ENCODE peak calls at places on chromosomes 11 and 22, in nine cellular contexts. S is HCT116, O is RWPE2, I is sigmoid colon, X is spleen, L is brain microvascular endothelial cell, Z is upper lobe of right lung, V is fibroblast of lung, D is tibial artery. E is an unnamed sample. For H3K36me3 and H3K27me3, the result is how much of the 10 kb centered on the place peaks cover.

GRCh38 chr11:78649361-78650215 is 74.9 kb upstream of the NARS2 start:
- DNase-seq in S (no peak), O (no peak), I (no peak), X (no peak), L (no peak), Z (no peak), V (no peak), D (no peak), E (no peak)

GRCh38 chr11:87459351-87459750 is 421.6 kb downstream of the TMEM135 start:
- DNase-seq in S (no peak), O (no peak), I (no peak), X (no peak), L (no peak), Z (no peak), V (no peak), D (no peak), E (no peak)

GRCh38 chr22:44031111-44031963 is 7.2 kb downstream of the PARVB start:
- DNase-seq in S (no peak), O (no peak), I (no peak), X (no peak), L (no peak), Z (no peak), V (no peak), D (no peak), E (no peak)

GRCh38 chr22:48396091-48396784 is 1431.4 kb downstream of the BRD1 start:
- DNase-seq in S (no peak), O (no peak), I (no peak), X (no peak), L (no peak), Z (no peak), V (no peak), D (peak), E (no peak)

GRCh38 chr22:32396746-32397145 is 15.3 kb downstream of the RTCB start:
- DNase-seq in S (no peak), O (no peak), I (no peak), X (no peak), L (no peak), Z (peak), V (no peak), D (no peak), E (no peak)

GRCh38 chr11:128709402-128709801 is 15.5 kb downstream of the FLI1 start:
- DNase-seq in S (no peak), O (peak), I (no peak), X (no peak), L (peak), Z (no peak), V (peak), D (no peak), E (no peak)

GRCh38 chr11:61027141-61027840 is 55.8 kb downstream of the CD6 start:
- DNase-seq in S (no peak), O (no peak), I (peak), X (no peak), L (no peak), Z (no peak), V (no peak), D (no peak), E (no peak)

GRCh38 chr11:118917488-118918127 is 8.1 kb downstream of the BCL9L start:
- DNase-seq in S (no peak), O (peak), I (peak), X (peak), L (peak), Z (no peak), V (peak), D (peak), E (peak)

GRCh38 chr11:117809236-117810055 is 12.4 kb upstream of the DSCAML1 start:
- DNase-seq in S (peak), O (no peak), I (peak), X (peak), L (peak), Z (peak), V (no peak), D (no peak), E (peak)

GRCh38 chr11:119816660-119817059 is 87.7 kb upstream of the NECTIN1 start:
- DNase-seq in S (no peak), O (no peak), I (no peak), X (no peak), L (peak), Z (no peak), V (no peak), D (no peak), E (no peak)

GRCh38 chr11:86108146-86108545 is 39.3 kb upstream of the PICALM start:
- DNase-seq in S (no peak), O (no peak), I (no peak), X (no peak), L (no peak), Z (no peak), V (no peak), D (no peak), E (no peak)

GRCh38 chr22:46561435-46561905 is 24.1 kb upstream of the CELSR1 start:
- DNase-seq in S (peak), O (peak), I (no peak), X (peak), L (no peak), Z (no peak), V (no peak), D (no peak), E (peak)

GRCh38 chr22:50199836-50200332 is 927 bp upstream of the SELENOO start:
- DNase-seq in S (no peak), O (no peak), I (no peak), X (peak), L (no peak), Z (no peak), V (no peak), D (no peak), E (peak)

GRCh38 chr11:111449696-111450479 is 62.3 kb downstream of the BTG4 start:
- DNase-seq in S (no peak), O (no peak), I (no peak), X (no peak), L (no peak), Z (no peak), V (no peak), D (no peak), E (no peak)

GRCh38 chr11:61140416-61140815 is 20.8 kb downstream of the VPS37C start:
- DNase-seq in S (no peak), O (peak), I (peak), X (peak), L (no peak), Z (peak), V (no peak), D (peak), E (peak)

GRCh38 chr22:30297276-30298004 is 8.1 kb upstream of the CASTOR1 start:
- DNase-seq in S (no peak), O (no peak), I (no peak), X (no peak), L (no peak), Z (no peak), V (no peak), D (no peak), E (peak)
- H3K36me3 ChIP-seq in S (under half), O (under half), I (half or more), X (half or more), L (half or more), Z (half or more), V (under half), D (half or more), E (under half)

GRCh38 chr11:62538470-62539237 is 8.0 kb downstream of the AHNAK start:
- DNase-seq in S (no peak), O (no peak), I (no peak), X (no peak), L (no peak), Z (no peak), V (no peak), D (no peak), E (no peak)

GRCh38 chr11:62539238-62539925 is 7.2 kb downstream of the AHNAK start:
- DNase-seq in S (no peak), O (peak), I (peak), X (no peak), L (peak), Z (peak), V (peak), D (peak), E (peak)

GRCh38 chr11:62542111-62542745 is 4.4 kb downstream of the AHNAK start:
- DNase-seq in S (no peak), O (no peak), I (no peak), X (no peak), L (no peak), Z (no peak), V (no peak), D (no peak), E (no peak)

GRCh38 chr11:62542750-62543567 is 3.6 kb downstream of the AHNAK start:
- DNase-seq in S (peak), O (peak), I (peak), X (peak), L (peak), Z (peak), V (peak), D (peak), E (peak)

GRCh38 chr11:62540804-62541671 is 5.6 kb downstream of the AHNAK start:
- DNase-seq in S (no peak), O (no peak), I (peak), X (peak), L (no peak), Z (no peak), V (no peak), D (peak), E (no peak)
- H3K4me3 ChIP-seq in S (no peak), O (peak), I (peak), X (peak), L (peak), Z (peak), V (peak), D (peak), E (no peak)

DNA sequence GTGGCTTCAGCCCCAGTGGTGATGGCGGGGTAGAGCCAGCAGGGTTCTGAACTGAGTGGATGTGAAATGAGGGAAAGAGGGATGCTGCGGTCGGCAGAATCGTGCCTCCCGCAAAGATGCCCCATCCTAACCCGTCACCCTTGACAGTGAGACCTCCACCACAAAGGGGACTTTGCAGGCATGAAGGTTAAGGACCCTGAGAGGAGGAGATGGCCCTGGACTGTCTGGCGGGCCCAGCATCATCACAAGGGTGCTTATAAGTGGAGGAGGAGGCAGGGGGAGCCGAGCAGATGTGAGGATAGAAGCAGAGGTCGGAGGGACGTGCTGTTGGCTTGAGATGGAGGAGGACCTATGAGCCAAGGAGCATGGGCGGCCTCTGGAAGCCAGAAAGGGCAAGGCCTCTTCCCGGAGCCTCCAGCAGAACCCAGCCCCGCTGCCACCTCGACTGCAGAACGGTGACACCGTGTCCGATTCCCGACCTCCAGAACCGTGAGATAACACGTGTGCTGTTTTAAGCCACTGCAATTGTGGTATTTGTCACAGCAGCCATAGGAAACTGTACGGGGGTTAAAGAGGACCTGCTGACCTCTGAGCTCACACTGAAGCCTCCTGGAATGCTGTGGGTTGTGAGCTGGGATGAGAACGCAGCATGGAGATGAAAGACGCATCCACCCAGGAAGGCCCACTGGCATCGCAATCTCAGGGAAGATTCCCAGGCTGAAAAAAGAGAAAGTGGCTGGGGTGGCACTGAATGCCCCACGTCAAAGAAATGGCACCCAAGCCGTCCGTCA is 10.9 kb downstream of the LINC01488 start:
- DNase-seq in S (no peak), O (no peak), I (no peak), X (peak), L (no peak), Z (no peak), V (no peak), D (no peak), E (peak)
- H3K27me3 ChIP-seq in S (under half), O (under half), I (under half), X (under half), L (under half), Z (under half), V (under half), D (under half), E (under half)

GRCh38 chr11:27501102-27501501 is 5.5 kb downstream of the LIN7C start:
- DNase-seq in S (no peak), O (no peak), I (no peak), X (no peak), L (no peak), Z (no peak), V (no peak), D (no peak), E (no peak)
- H3K36me3 ChIP-seq in S (under half), O (half or more), I (under half), X (under half), L (under half), Z (under half), V (under half), D (under half), E (under half)

GRCh38 chr11:75339685-75340409 is 11.6 kb downstream of the ARRB1 start:
- DNase-seq in S (no peak), O (no peak), I (no peak), X (no peak), L (no peak), Z (no peak), V (no peak), D (no peak), E (no peak)
- H3K4me3 ChIP-seq in S (no peak), O (no peak), I (no peak), X (no peak), L (no peak), Z (peak), V (no peak), D (no peak), E (no peak)

GRCh38 chr11:16606784-16607674 is 131.4 kb upstream of the C11orf58 start:
- DNase-seq in S (no peak), O (peak), I (peak), X (peak), L (no peak), Z (peak), V (peak), D (peak), E (peak)
- H3K27me3 ChIP-seq in S (half or more), O (half or more), I (half or more), X (half or more), L (under half), Z (half or more), V (under half), D (under half), E (half or more)

GRCh38 chr11:34072831-34073230 is 21.3 kb downstream of the CAPRIN1 start:
- DNase-seq in S (no peak), O (no peak), I (no peak), X (no peak), L (no peak), Z (no peak), V (no peak), D (no peak), E (no peak)
- H3K36me3 ChIP-seq in S (under half), O (half or more), I (half or more), X (under half), L (under half), Z (half or more), V (under half), D (half or more), E (under half)

DNA sequence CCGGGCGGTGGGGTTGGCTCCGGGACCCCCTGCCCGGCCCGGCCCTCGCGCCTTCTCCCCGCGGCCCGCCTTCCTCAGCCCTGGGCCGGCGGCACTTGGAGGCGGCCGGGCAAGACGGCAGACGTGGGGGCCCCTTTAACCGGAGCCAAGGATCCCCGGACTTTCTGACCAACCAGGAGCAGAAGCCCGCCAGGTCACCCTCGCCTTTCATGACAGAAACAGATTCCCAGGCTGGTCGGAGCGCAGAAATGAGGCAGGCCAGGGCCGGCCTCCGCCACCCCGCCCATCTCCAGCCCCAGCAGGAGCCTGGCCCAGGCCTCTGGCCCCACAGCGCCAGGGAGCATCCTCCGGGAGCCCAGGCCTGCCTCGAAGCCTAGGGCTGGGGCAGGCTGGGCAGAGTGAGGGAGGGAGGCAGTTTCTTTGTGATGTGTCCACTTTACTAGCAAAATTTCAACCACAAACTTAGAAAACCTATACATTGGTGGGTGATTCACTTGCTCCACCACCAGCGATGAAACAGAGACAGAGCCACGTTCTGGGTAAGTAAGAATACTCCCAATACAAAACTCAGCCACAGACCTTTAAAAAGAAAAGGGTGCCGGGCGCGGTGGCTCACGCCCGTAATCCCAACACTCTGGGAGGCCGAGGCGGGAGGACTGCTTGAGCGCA is 22.5 kb downstream of the CDKN1C start:
- DNase-seq in S (no peak), O (no peak), I (no peak), X (no peak), L (no peak), Z (no peak), V (no peak), D (no peak), E (peak)
- H3K4me3 ChIP-seq in S (no peak), O (no peak), I (peak), X (no peak), L (no peak), Z (no peak), V (no peak), D (peak), E (peak)

E was measured in H7.